ENCODE peak calls at places on chromosomes 11 and 22, in nine cellular contexts. E is PC-3, U is upper lobe of right lung, C is AG10803, T is stomach, F is ovary, B is heart right ventricle, I is adrenal gland, M is AG04450. S is an unnamed sample.

GRCh38 chr11:73236205-73236765 is 18.2 kb downstream of the P2RY2 start:
- DNase-seq in E (no peak), U (peak), C (no peak), T (no peak), F (peak), B (no peak), I (peak), M (no peak), S (no peak)

GRCh38 chr11:6635082-6635932 is 16.1 kb upstream of the TPP1 start:
- DNase-seq in E (no peak), U (no peak), C (peak), T (no peak), F (peak), B (peak), I (peak), M (no peak), S (peak)

GRCh38 chr11:132499661-132500060 is 1032.6 kb downstream of the OPCML start:
- DNase-seq in E (no peak), U (no peak), C (no peak), T (no peak), F (no peak), B (no peak), I (no peak), M (no peak), S (no peak)

GRCh38 chr11:88813233-88813915 is 252.4 kb downstream of the GRM5 start:
- DNase-seq in E (no peak), U (no peak), C (no peak), T (no peak), F (no peak), B (no peak), I (no peak), M (no peak), S (no peak)

GRCh38 chr11:12289667-12290476 is 87.5 kb upstream of the PARVA start:
- DNase-seq in E (no peak), U (no peak), C (no peak), T (peak), F (no peak), B (no peak), I (no peak), M (no peak), S (no peak)

GRCh38 chr11:2359557-2359956 is 17.6 kb upstream of the CD81 start:
- DNase-seq in E (no peak), U (peak), C (no peak), T (no peak), F (no peak), B (no peak), I (peak), M (no peak), S (no peak)

GRCh38 chr22:38223289-38223960 is 21.6 kb downstream of the MAFF start:
- DNase-seq in E (no peak), U (no peak), C (no peak), T (no peak), F (no peak), B (no peak), I (no peak), M (no peak), S (no peak)

GRCh38 chr22:28395920-28396447 is 283.7 kb downstream of the TTC28 start:
- DNase-seq in E (peak), U (no peak), C (peak), T (no peak), F (no peak), B (no peak), I (no peak), M (no peak), S (peak)

GRCh38 chr11:34773826-34774225 is 142.4 kb downstream of the APIP start:
- DNase-seq in E (peak), U (no peak), C (no peak), T (no peak), F (no peak), B (no peak), I (no peak), M (peak), S (peak)

GRCh38 chr11:8257003-8257664 is 6.5 kb downstream of the LMO1 start:
- DNase-seq in E (no peak), U (peak), C (no peak), T (peak), F (no peak), B (no peak), I (no peak), M (no peak), S (no peak)

GRCh38 chr22:17847360-17848078 is 73.2 kb upstream of the BID start:
- DNase-seq in E (no peak), U (no peak), C (no peak), T (no peak), F (no peak), B (no peak), I (no peak), M (no peak), S (no peak)

DNA sequence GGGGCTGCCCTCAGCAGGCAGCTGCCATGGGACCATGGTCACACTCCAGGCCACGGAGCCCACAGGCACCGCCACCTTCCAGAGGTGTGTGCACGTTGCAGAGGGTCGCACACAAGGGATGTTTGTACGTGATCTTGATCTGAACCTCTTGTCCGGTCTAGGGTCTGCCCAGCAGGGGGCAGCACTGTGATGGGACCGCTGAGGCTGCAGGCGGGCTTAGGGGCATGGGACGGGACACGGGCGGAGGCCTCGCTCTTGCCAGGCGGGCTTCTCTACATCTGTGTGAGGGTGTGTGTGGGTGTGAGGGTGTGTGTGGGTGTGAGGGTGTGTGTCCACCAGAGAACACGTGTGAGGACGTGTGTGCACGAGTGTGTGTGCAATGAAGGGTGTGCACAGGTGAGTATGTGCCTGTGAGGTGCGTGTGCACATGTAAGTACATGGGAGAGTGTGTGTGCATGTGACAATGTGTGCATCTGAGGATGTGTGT is 52.4 kb downstream of the CACNA1I start:
- DNase-seq in E (peak), U (peak), C (peak), T (peak), F (no peak), B (peak), I (peak), M (no peak), S (peak)
- TF ChIP-seq CTCF in E (peak), U (peak), C (peak), T (peak), F (no peak), B (peak), I (peak), M (peak), S (peak)

GRCh38 chr22:46079093-46079860 is 71.0 kb upstream of the PPARA start:
- DNase-seq in E (no peak), U (peak), C (no peak), T (peak), F (peak), B (peak), I (peak), M (no peak), S (no peak)
- H3K4me3 ChIP-seq in E (peak), U (peak), C (peak), T (peak), F (peak), B (peak), I (peak), M (peak), S (peak)

GRCh38 chr11:17563248-17563647 is 16.2 kb downstream of the OTOG start:
- DNase-seq in E (peak), U (no peak), C (no peak), T (peak), F (no peak), B (no peak), I (no peak), M (no peak), S (no peak)
- TF ChIP-seq CTCF in E (peak), U (no peak), C (no peak), T (no peak), F (no peak), B (no peak), I (no peak), M (no peak), S (no peak)

GRCh38 chr11:66328036-66328306 is 8.3 kb downstream of the RIN1 start:
- DNase-seq in E (no peak), U (no peak), C (no peak), T (no peak), F (no peak), B (no peak), I (no peak), M (no peak), S (no peak)

GRCh38 chr11:66326261-66327111 is 9.6 kb upstream of the CD248 start:
- DNase-seq in E (peak), U (no peak), C (peak), T (no peak), F (no peak), B (peak), I (no peak), M (no peak), S (peak)

GRCh38 chr11:66329165-66329673 is 7.0 kb downstream of the RIN1 start:
- DNase-seq in E (no peak), U (no peak), C (no peak), T (no peak), F (no peak), B (no peak), I (no peak), M (no peak), S (no peak)

GRCh38 chr11:66328307-66329144 is 7.7 kb downstream of the RIN1 start:
- DNase-seq in E (peak), U (peak), C (peak), T (peak), F (peak), B (peak), I (peak), M (no peak), S (peak)

DNA sequence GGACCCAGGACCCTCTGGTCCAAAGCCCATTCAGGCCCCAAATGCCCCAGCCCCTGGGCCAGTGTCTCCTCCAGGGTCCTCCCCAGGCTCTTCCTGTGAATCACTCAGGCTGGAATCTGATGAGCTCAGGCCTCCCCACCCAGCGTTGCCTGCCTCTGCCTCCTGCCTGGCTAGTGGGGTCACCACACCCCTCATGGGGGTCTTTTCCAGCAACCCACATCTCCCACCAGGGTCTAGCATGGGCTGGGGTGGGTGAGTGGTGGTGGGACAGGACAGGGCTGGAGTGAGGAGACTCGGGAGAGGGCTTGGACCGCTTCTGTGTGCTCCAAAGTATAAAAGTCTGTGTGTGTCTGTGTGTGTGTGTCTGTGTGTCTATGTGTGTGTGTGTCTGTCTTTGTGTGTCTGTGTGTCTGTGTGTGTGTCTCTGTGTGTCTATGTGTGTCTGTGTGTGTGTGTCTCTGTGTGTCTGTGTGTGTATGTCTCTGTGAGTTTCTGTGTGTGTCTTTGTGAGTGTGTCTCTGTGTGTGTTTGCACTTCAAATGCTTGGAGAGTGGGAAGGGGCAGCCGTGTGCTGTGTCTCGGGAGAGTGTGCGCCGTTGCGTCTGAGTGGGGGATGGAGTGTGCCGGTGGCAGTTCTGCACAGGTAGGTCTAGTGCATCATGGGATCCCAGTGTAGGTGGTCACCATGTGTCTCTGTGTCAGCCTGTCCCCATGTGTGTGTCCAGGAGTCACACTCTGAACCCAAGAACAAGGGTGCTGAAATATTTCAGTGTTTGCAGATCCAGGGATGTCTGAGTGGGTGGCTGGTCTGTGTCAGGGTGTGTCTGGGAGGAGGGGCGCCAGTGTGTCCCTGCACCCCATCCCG is 8.8 kb downstream of the RIN1 start:
- DNase-seq in E (peak), U (no peak), C (peak), T (no peak), F (no peak), B (no peak), I (no peak), M (no peak), S (peak)
- H3K4me3 ChIP-seq in E (no peak), U (no peak), C (no peak), T (no peak), F (no peak), B (no peak), I (no peak), M (no peak), S (no peak)